ENCODE peak calls at places on chromosomes 7 and 10, in six cellular contexts. F is stromal cell of bone marrow, L is HT-29, S is non-pigmented ciliary epithelial cell, C is cardiac fibroblast, B is T-helper 2 cell. Y is an unnamed sample.

GRCh38 chr7:152894295-152895170 is 135.0 kb downstream of the ACTR3B start:
- DNase-seq in B (no peak), F (no peak), C (peak), L (peak), S (no peak), Y (no peak)

GRCh38 chr7:463362-464176 is 56.1 kb downstream of the PDGFA start:
- DNase-seq in C (no peak), S (no peak), B (no peak), L (no peak), F (no peak), Y (no peak)

GRCh38 chr10:78924319-78925003 is 144.3 kb upstream of the ZMIZ1 start:
- DNase-seq in L (no peak), C (no peak), S (no peak), B (no peak), F (no peak), Y (no peak)

GRCh38 chr7:54690892-54691291 is 68.1 kb downstream of the SEC61G start:
- DNase-seq in F (no peak), L (no peak), S (no peak), C (no peak), B (no peak), Y (no peak)

GRCh38 chr10:17043586-17043985 is 86.0 kb downstream of the CUBN start:
- DNase-seq in F (no peak), S (no peak), L (no peak), B (no peak), C (no peak), Y (no peak)

GRCh38 chr10:88728107-88728763 is 22.2 kb downstream of the LIPK start:
- DNase-seq in F (no peak), L (peak), S (no peak), C (peak), B (peak), Y (no peak)

GRCh38 chr7:51850141-51850540 is 533.5 kb upstream of the COBL start:
- DNase-seq in S (no peak), C (no peak), L (no peak), F (no peak), B (no peak), Y (no peak)

GRCh38 chr10:52662255-52662654 is 110.3 kb downstream of the MBL2 start:
- DNase-seq in L (no peak), B (no peak), F (no peak), S (no peak), C (no peak), Y (no peak)

Y was measured in LNCaP clone FGC.